ENCODE peak calls at places on chromosomes 1 and 21, in five cellular contexts. T, H, R, J and P are unnamed samples.

GRCh38 chr1:44047131-44047530 is 15.9 kb upstream of the SLC6A9 start:
- DNase-seq in T (no peak), H (no peak), R (no peak), J (no peak), P (no peak)

GRCh38 chr1:197178998-197179397 is 32.5 kb upstream of the ASPM start:
- DNase-seq in T (no peak), H (no peak), R (peak; percentile 42), J (peak; percentile 24), P (no peak)

GRCh38 chr1:64877151-64877550 is 89.2 kb downstream of the JAK1 start:
- DNase-seq in T (no peak), H (no peak), R (no peak), J (no peak), P (no peak)

GRCh38 chr1:158730453-158730852 is 9.9 kb upstream of the OR6K3 start:
- DNase-seq in T (no peak), H (no peak), R (no peak), J (no peak), P (no peak)

GRCh38 chr1:36968730-36969129 is 65.6 kb downstream of the GRIK3 start:
- DNase-seq in T (no peak), H (peak; percentile 89), R (no peak), J (no peak), P (no peak)

GRCh38 chr1:108033486-108034081 is 68.6 kb upstream of the VAV3 start:
- DNase-seq in T (no peak), H (no peak), R (no peak), J (no peak), P (no peak)

GRCh38 chr1:43973981-43974442 is 748 bp upstream of the ATP6V0B start:
- DNase-seq in T (no peak), H (no peak), R (peak; percentile 34), J (no peak), P (no peak)

GRCh38 chr21:17083084-17083483 is 429.8 kb upstream of the CXADR start:
- DNase-seq in T (no peak), H (no peak), R (no peak), J (no peak), P (no peak)

GRCh38 chr1:16075337-16076002 is 2.0 kb upstream of the FAM131C start:
- DNase-seq in T (no peak), H (no peak), R (peak; percentile 87), J (peak; percentile 25), P (peak; percentile 53)

GRCh38 chr1:51320967-51321923 is 9.1 kb downstream of the TTC39A start:
- DNase-seq in T (no peak), H (no peak), R (no peak), J (no peak), P (no peak)

GRCh38 chr1:111281411-111281810 is 9.2 kb upstream of the CHIA start:
- DNase-seq in T (no peak), H (no peak), R (peak; percentile 17), J (no peak), P (peak; percentile 40)

GRCh38 chr1:229433364-229434004 is 410 bp downstream of the ACTA1 start:
- DNase-seq in T (no peak), H (no peak), R (no peak), J (no peak), P (no peak)

GRCh38 chr1:12444329-12444841 is 173.6 kb downstream of the DHRS3 start:
- DNase-seq in T (no peak), H (no peak), R (no peak), J (no peak), P (no peak)

GRCh38 chr1:15046487-15047165 is 106.9 kb upstream of the TMEM51 start:
- DNase-seq in T (peak; percentile 81), H (peak; percentile 23), R (peak; percentile 81), J (peak; percentile 65), P (peak; percentile 79)

GRCh38 chr1:193104496-193104905 is 713 bp downstream of the GLRX2 start:
- DNase-seq in T (peak; percentile 24), H (peak; percentile 29), R (peak; percentile 76), J (no peak), P (peak; percentile 73)

GRCh38 chr1:230917284-230918135 is 49.2 kb upstream of the C1orf198 start:
- DNase-seq in T (peak; percentile 89), H (peak; percentile 83), R (peak; percentile 56), J (peak; percentile 40), P (peak; percentile 82)